ENCODE peak calls at places on chromosomes 13 and 19, in seven cellular contexts. U is tibial nerve; Q is H1; S is CD4-positive, alpha-beta T cell; Z is mammary epithelial cell; P is CD4-positive, CD25-positive, alpha-beta regulatory T cell; D is body of pancreas. J is an unnamed sample.

GRCh38 chr19:37933965-37934364 is 27.0 kb downstream of the SIPA1L3 start:
- DNase-seq in U (no peak), Q (no peak), S (no peak), Z (peak), P (no peak), D (peak), J (no peak)

GRCh38 chr13:104799152-104799551 is 1732.9 kb upstream of the SLC10A2 start:
- DNase-seq in U (no peak), Q (no peak), S (no peak), Z (no peak), P (no peak), D (no peak), J (no peak)

GRCh38 chr13:32246468-32246867 is 68.7 kb downstream of the ZAR1L start:
- DNase-seq in U (peak), Q (peak), S (no peak), Z (peak), P (peak), D (peak), J (peak)

GRCh38 chr19:32138416-32138815 is 207.0 kb upstream of the ZNF507 start:
- DNase-seq in U (no peak), Q (no peak), S (no peak), Z (no peak), P (no peak), D (no peak), J (no peak)

GRCh38 chr19:58010507-58010906 is 7.9 kb upstream of the ZNF606 start:
- DNase-seq in U (no peak), Q (no peak), S (no peak), Z (no peak), P (no peak), D (no peak), J (no peak)

GRCh38 chr13:110546933-110547332 is 14.6 kb downstream of the RAB20 start:
- DNase-seq in U (peak), Q (no peak), S (no peak), Z (peak), P (no peak), D (peak), J (no peak)

GRCh38 chr13:113220877-113221276 is 11.5 kb downstream of the CUL4A start:
- DNase-seq in U (no peak), Q (no peak), S (peak), Z (no peak), P (no peak), D (no peak), J (no peak)

GRCh38 chr13:23268441-23268840 is 87.7 kb downstream of the SGCG start:
- DNase-seq in U (no peak), Q (no peak), S (no peak), Z (no peak), P (no peak), D (no peak), J (no peak)

GRCh38 chr19:49613374-49613773 is 22.4 kb downstream of the PRR12 start:
- DNase-seq in U (no peak), Q (no peak), S (no peak), Z (no peak), P (no peak), D (peak), J (no peak)

GRCh38 chr19:10888421-10888866 is 17.1 kb downstream of the CARM1 start:
- DNase-seq in U (no peak), Q (no peak), S (no peak), Z (no peak), P (no peak), D (no peak), J (peak)

GRCh38 chr13:87129602-87130300 is 541.4 kb upstream of the SLITRK5 start:
- DNase-seq in U (no peak), Q (no peak), S (no peak), Z (peak), P (no peak), D (no peak), J (no peak)

GRCh38 chr19:13881231-13881691 is 4.3 kb downstream of the NANOS3 start:
- DNase-seq in U (no peak), Q (no peak), S (no peak), Z (no peak), P (no peak), D (no peak), J (no peak)

GRCh38 chr19:57830071-57830602 is at the start of gene ZNF587B:
- DNase-seq in U (peak), Q (peak), S (peak), Z (peak), P (peak), D (peak), J (no peak)

GRCh38 chr13:40389081-40389641 is 277.3 kb downstream of the FOXO1 start:
- DNase-seq in U (no peak), Q (no peak), S (peak), Z (no peak), P (peak), D (no peak), J (no peak)

GRCh38 chr19:35609881-35610353 is 2.6 kb upstream of the HAUS5 start:
- DNase-seq in U (no peak), Q (no peak), S (peak), Z (no peak), P (no peak), D (no peak), J (no peak)

GRCh38 chr19:48674921-48675824 is 2.4 kb upstream of the NTN5 start:
- DNase-seq in U (peak), Q (peak), S (peak), Z (peak), P (peak), D (peak), J (peak)

GRCh38 chr13:104796581-104796980 is 1730.4 kb upstream of the SLC10A2 start:
- DNase-seq in U (no peak), Q (no peak), S (no peak), Z (no peak), P (no peak), D (no peak), J (no peak)

GRCh38 chr19:2790194-2790556 is 4.9 kb downstream of the THOP1 start:
- DNase-seq in U (no peak), Q (no peak), S (no peak), Z (no peak), P (no peak), D (no peak), J (no peak)

DNA sequence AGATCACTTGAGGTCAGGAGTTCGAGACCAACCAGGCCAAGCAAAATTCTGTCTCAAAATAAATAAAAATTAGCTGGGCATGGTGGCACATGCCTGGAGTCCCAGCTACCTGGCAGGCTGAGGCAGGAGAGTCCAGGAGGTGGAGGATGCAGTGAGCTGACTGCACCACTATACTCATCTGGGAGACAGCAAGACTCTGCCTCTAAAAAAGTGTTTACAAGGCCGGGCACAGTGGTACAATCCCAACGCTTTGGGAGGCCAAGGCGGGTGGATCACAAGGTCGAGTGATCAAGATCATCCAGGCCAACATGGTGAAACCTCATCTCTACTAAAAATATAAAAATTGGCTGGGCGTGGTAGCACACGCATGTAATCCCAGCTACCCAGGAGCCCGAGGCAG is 4.2 kb upstream of the DAPK3 start:
- DNase-seq in U (no peak), Q (peak), S (no peak), Z (no peak), P (no peak), D (no peak), J (no peak)
- H3K27ac ChIP-seq in U (no peak), Q (no peak), S (no peak), Z (no peak), P (no peak), D (no peak), J (no peak)

DNA sequence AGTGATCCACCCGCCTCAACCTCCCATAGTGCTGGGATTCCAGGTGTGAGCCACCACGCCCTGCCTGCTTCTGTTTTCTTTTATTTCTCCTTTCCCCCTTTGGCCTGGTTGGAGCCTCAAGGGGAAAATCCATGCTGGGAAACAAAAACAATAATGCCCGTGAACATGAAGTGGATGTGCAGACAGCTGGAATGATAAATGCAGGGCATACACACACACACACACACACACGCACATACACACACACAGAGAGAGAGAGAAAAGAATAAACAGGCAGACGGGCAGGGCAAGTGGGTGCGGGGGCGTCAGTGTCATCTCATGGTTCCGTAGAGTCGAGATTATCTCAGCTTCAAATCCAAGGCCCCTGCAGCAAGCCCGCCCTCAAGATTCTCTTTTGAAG is 4.4 kb upstream of the PLEKHF1 start:
- DNase-seq in U (no peak), Q (no peak), S (peak), Z (no peak), P (no peak), D (no peak), J (no peak)
- H3K27ac ChIP-seq in U (peak), Q (no peak), S (no peak), Z (no peak), P (no peak), D (no peak), J (no peak)

DNA sequence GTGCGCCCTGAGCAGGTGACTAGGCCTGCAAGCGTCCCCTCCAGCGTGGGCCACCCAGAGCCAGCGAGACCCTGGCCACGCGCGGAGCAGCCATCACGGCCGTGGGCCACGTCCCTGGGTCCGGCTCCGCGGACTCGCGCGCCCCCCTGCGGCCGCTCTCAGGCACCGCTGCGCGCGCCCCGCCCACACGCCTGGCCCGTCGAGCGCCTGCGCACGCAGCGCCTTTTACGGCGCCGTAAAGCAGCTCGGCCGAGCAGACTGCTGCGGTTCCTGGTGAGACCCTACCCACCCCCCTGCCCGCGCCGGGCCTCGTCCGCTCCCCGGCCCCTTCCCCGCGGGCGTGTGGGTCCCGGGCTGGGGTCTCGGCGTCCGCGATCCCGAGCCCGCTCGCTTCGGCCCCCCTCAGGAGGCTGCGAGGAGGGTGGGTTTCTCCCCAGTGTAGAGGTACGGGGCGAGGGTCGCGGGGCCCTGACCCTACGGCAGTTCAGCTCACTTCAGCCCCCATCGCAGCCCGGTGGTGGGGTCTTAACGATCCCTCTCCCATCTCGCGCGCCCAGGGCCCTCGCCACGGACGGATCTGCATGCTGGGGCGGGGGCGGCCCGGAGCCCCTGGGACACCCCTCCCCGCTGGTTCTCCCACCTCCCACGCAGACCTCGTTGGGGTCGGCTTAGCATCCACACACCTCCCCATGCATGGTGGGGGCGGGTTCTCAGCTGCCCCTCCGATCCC is at the start of gene TRAPPC5:
- DNase-seq in U (peak), Q (peak), S (peak), Z (peak), P (peak), D (peak), J (no peak)
- H3K27ac ChIP-seq in U (peak), Q (peak), S (peak), Z (peak), P (peak), D (peak), J (no peak)

GRCh38 chr19:41416194-41416674 is 10.9 kb downstream of the B3GNT8 start:
- DNase-seq in U (no peak), Q (no peak), S (no peak), Z (no peak), P (no peak), D (no peak), J (no peak)
- H3K27ac ChIP-seq in U (no peak), Q (no peak), S (no peak), Z (no peak), P (no peak), D (no peak), J (no peak)

DNA sequence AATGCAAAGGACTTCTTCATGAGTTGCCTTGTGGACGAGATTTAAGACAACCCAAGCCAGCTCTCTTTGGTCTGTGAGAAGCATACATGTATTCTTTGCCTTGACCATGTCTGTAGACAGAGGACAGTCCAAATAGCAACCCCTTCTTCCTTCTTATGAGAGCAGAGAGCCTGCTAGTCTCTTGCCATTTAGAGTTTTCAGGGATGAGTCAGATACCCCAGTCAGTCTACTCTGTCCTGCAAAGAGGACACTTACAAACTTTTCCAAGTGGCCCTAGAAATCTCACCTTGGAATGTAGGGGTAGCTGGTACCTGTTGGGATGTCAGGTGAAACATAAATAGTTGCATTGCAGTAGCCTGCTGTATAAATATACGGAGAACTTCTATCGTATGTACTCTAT is 36.7 kb downstream of the DNAJC3 start:
- DNase-seq in U (no peak), Q (no peak), S (no peak), Z (no peak), P (no peak), D (no peak), J (no peak)
- H3K27ac ChIP-seq in U (no peak), Q (no peak), S (no peak), Z (peak), P (no peak), D (no peak), J (no peak)

DNA sequence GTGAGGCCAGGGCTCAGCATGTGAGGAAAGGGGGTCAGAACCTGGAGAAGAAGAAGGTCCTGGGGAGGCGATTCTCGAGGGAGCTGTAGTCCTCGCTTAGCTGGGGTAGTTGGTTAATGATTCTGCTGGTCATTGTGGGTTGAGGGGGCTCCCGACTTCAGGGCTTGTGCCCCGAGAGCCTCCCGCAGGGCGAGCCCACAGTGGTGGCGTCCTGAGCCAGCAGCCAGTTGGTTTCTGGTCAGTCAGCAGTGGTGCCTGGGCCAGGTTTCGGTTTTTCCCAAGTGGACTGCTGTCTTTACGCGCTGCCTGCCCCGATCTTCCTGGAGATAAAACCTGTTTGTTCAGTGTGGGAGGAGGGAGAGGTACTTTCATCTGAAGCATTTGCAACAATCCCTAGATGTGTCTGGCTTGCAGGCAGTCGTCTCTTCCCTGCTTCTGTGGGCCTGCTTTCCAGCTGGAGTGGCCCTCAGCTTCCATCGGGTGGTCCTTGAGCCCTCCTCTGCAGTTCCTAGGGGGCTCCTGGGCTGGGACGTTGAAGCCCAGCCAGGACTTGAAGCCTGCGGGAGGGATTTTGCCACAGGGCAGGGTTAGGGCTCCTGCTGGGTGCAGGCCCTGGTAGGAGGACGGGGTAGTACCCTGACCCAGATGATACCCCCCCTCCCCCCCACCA is 3.2 kb downstream of the PTBP1 start:
- DNase-seq in U (no peak), Q (no peak), S (no peak), Z (peak), P (no peak), D (peak), J (no peak)
- H3K27ac ChIP-seq in U (no peak), Q (peak), S (no peak), Z (peak), P (peak), D (peak), J (no peak)

DNA sequence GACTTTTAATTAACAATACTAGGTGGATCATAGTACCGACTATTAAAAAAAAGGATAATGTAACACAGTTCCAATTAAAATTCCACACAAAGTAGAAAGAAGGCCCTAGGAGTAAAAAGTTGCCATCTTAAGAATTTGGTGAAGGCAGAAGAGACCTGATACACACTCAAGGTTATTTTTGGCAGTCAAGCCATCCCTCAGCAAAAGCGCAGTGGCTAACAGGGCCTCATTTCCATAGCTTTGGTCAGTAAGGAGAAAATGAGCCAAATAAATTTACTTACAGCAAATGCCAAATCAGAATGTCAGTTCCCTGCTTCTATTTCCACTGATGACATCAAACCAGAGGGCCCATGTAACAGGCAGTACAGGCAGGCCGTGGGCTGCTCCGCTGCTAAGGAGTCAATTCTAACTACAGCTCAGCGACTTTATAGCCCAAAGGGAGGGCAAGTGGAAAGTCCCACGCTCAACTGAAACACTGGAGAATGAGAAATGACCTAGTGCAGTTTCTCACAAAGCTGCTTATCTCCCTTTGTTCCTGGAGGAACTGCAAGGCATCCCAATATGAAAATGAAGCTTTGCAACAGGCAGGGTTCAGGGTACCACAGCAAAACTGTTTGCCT is 6.3 kb downstream of the ARGLU1 start:
- DNase-seq in U (no peak), Q (no peak), S (no peak), Z (peak), P (peak), D (no peak), J (no peak)
- H3K27ac ChIP-seq in U (peak), Q (peak), S (no peak), Z (no peak), P (peak), D (peak), J (no peak)

GRCh38 chr13:98549728-98550317 is 27.1 kb downstream of the STK24 start:
- DNase-seq in U (no peak), Q (no peak), S (no peak), Z (peak), P (no peak), D (no peak), J (no peak)
- H3K27ac ChIP-seq in U (no peak), Q (no peak), S (no peak), Z (no peak), P (no peak), D (no peak), J (no peak)